ENCODE peak calls at places on chromosomes 2 and 18, in six cellular contexts. B, R, N, X, Q and L are unnamed samples.

GRCh38 chr2:54641988-54642387 is 81.5 kb upstream of the EML6 start:
- DNase-seq in B (no peak), R (no peak), N (no peak), X (no peak), Q (no peak), L (no peak)

GRCh38 chr2:160376576-160376975 is 117.0 kb downstream of the RBMS1 start:
- DNase-seq in B (no peak), R (no peak), N (no peak), X (no peak), Q (peak), L (no peak)

GRCh38 chr2:128950760-128951159 is 632.1 kb upstream of the HS6ST1 start:
- DNase-seq in B (no peak), R (no peak), N (no peak), X (no peak), Q (no peak), L (no peak)

GRCh38 chr18:26869640-26870039 is 4.1 kb upstream of the AQP4 start:
- DNase-seq in B (no peak), R (no peak), N (no peak), X (no peak), Q (no peak), L (no peak)

GRCh38 chr2:119849838-119850565 is 90.3 kb downstream of the PTPN4 start:
- DNase-seq in B (no peak), R (no peak), N (no peak), X (no peak), Q (peak), L (no peak)

GRCh38 chr2:178448968-178449661 is 1.9 kb downstream of the PRKRA start:
- DNase-seq in B (no peak), R (no peak), N (no peak), X (no peak), Q (peak), L (no peak)

GRCh38 chr18:7133181-7133580 is 15.6 kb upstream of the LAMA1 start:
- DNase-seq in B (no peak), R (no peak), N (no peak), X (no peak), Q (peak), L (no peak)

GRCh38 chr2:41763091-41763490 is 284.7 kb upstream of the PKDCC start:
- DNase-seq in B (no peak), R (no peak), N (no peak), X (no peak), Q (no peak), L (no peak)

GRCh38 chr2:101986386-101986785 is 5.4 kb upstream of the IL1R2 start:
- DNase-seq in B (no peak), R (no peak), N (no peak), X (no peak), Q (no peak), L (no peak)

GRCh38 chr2:46299365-46300263 is 2.4 kb downstream of the EPAS1 start:
- DNase-seq in B (no peak), R (no peak), N (peak), X (peak), Q (peak), L (no peak)

GRCh38 chr18:63266888-63267790 is 52.4 kb downstream of the BCL2 start:
- DNase-seq in B (no peak), R (no peak), N (no peak), X (no peak), Q (no peak), L (no peak)

GRCh38 chr2:212815453-212815852 is 276.9 kb upstream of the ERBB4 start:
- DNase-seq in B (no peak), R (no peak), N (no peak), X (no peak), Q (no peak), L (no peak)

GRCh38 chr2:150596071-150596470 is 108.6 kb upstream of the RND3 start:
- DNase-seq in B (peak), R (no peak), N (no peak), X (no peak), Q (peak), L (no peak)

GRCh38 chr2:86226069-86226468 is 26.8 kb downstream of the MRPL35 start:
- DNase-seq in B (no peak), R (no peak), N (no peak), X (no peak), Q (no peak), L (no peak)

GRCh38 chr2:149808556-149808955 is 221.0 kb upstream of the MMADHC start:
- DNase-seq in B (no peak), R (no peak), N (no peak), X (no peak), Q (peak), L (no peak)

GRCh38 chr2:169065864-169066507 is 3.4 kb upstream of the DHRS9 start:
- DNase-seq in B (no peak), R (no peak), N (no peak), X (no peak), Q (peak), L (no peak)

GRCh38 chr2:153320892-153321291 is 157.7 kb downstream of the RPRM start:
- DNase-seq in B (no peak), R (no peak), N (no peak), X (no peak), Q (no peak), L (no peak)

GRCh38 chr2:25690058-25690457 is 16.7 kb upstream of the DTNB start:
- DNase-seq in B (no peak), R (no peak), N (no peak), X (no peak), Q (no peak), L (no peak)

GRCh38 chr18:848062-848795 is 36.2 kb upstream of the YES1 start:
- DNase-seq in B (no peak), R (no peak), N (no peak), X (peak), Q (no peak), L (peak)

GRCh38 chr2:42064417-42064942 is 16.7 kb downstream of the PKDCC start:
- DNase-seq in B (no peak), R (no peak), N (no peak), X (peak), Q (peak), L (no peak)

GRCh38 chr2:189552334-189552990 is 28.1 kb downstream of the SLC40A1 start:
- DNase-seq in B (no peak), R (no peak), N (no peak), X (no peak), Q (peak), L (no peak)

GRCh38 chr2:15058015-15058414 is 425.5 kb downstream of the LRATD1 start:
- DNase-seq in B (no peak), R (no peak), N (no peak), X (no peak), Q (no peak), L (no peak)
- TF ChIP-seq CTCF in B (peak), R (no peak), N (no peak), X (no peak), Q (no peak), L (no peak)

GRCh38 chr18:60667016-60667415 is 294.4 kb upstream of the MC4R start:
- DNase-seq in B (no peak), R (no peak), N (no peak), X (no peak), Q (no peak), L (no peak)

GRCh38 chr18:60663060-60663989 is 290.8 kb upstream of the MC4R start:
- DNase-seq in B (no peak), R (no peak), N (no peak), X (no peak), Q (no peak), L (no peak)

GRCh38 chr18:60671022-60671421 is 298.4 kb upstream of the MC4R start:
- DNase-seq in B (no peak), R (no peak), N (no peak), X (no peak), Q (no peak), L (no peak)

GRCh38 chr18:60664736-60665135 is 292.2 kb upstream of the MC4R start:
- DNase-seq in B (no peak), R (peak), N (no peak), X (no peak), Q (no peak), L (no peak)

DNA sequence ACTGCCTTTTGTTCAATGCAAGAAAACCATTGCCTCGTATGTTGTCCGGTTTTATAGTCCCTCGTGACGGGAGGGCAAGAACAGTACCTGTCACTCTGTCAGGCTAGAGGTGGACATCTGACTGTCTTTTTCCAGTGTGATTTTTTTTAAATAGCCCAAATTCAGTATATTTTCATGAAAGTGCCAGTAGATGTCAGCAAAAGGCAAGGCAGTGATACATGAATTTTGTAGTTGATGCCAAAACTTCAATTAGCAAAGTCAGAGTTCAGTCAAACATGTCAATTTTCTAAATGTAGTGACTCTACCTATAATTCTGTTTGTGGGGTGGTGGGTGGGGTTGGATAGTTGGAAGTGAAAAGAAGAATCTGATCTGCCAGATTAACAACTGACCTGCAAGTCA is 296.0 kb upstream of the MC4R start:
- DNase-seq in B (no peak), R (no peak), N (no peak), X (no peak), Q (no peak), L (no peak)
- TF ChIP-seq CTCF in B (no peak), R (peak), N (no peak), X (no peak), Q (no peak), L (peak)

GRCh38 chr2:157592374-157592773 is 36.3 kb downstream of the ACVR1C start:
- DNase-seq in B (no peak), R (no peak), N (no peak), X (no peak), Q (no peak), L (no peak)

GRCh38 chr2:157592983-157593382 is 35.7 kb downstream of the ACVR1C start:
- DNase-seq in B (peak), R (no peak), N (no peak), X (no peak), Q (peak), L (no peak)

GRCh38 chr2:157596992-157597681 is 31.5 kb downstream of the ACVR1C start:
- DNase-seq in B (no peak), R (no peak), N (no peak), X (no peak), Q (peak), L (no peak)

GRCh38 chr2:157587576-157587975 is 41.1 kb downstream of the ACVR1C start:
- DNase-seq in B (no peak), R (no peak), N (no peak), X (no peak), Q (no peak), L (no peak)

DNA sequence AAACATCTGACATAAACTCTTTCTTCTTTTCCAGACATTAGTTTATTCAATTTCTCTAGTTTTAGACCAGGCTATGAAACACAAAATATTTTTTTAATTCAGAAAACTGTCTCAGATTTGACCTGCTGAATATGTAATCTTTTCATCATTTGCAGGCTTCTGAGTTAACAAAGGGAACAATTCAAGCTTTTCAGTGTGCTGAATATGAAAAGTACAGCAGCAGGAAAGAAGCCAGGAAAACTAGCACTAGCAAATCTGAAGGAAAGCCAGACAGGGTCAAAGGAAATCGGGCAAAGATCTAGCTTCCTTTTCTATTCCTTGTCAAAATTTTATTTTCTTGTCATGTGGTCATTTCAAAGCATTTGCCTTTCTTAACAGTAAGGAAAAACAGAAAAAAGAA is 35.3 kb downstream of the ACVR1C start:
- DNase-seq in B (no peak), R (no peak), N (no peak), X (no peak), Q (no peak), L (no peak)
- TF ChIP-seq CTCF in B (no peak), R (no peak), N (no peak), X (no peak), Q (no peak), L (no peak)

GRCh38 chr2:235740821-235741220 is 247.0 kb downstream of the AGAP1 start:
- DNase-seq in B (no peak), R (peak), N (no peak), X (peak), Q (no peak), L (no peak)
- TF ChIP-seq CTCF in B (peak), R (peak), N (no peak), X (no peak), Q (peak), L (peak)

GRCh38 chr2:209463835-209464234 is 40.0 kb downstream of the MAP2 start:
- DNase-seq in B (no peak), R (no peak), N (no peak), X (no peak), Q (no peak), L (no peak)

GRCh38 chr2:209459359-209459758 is 35.5 kb downstream of the MAP2 start:
- DNase-seq in B (no peak), R (no peak), N (no peak), X (no peak), Q (no peak), L (no peak)

GRCh38 chr2:209458018-209458979 is 34.5 kb downstream of the MAP2 start:
- DNase-seq in B (no peak), R (no peak), N (no peak), X (no peak), Q (peak), L (no peak)

GRCh38 chr2:209460151-209460761 is 36.4 kb downstream of the MAP2 start:
- DNase-seq in B (no peak), R (no peak), N (no peak), X (no peak), Q (no peak), L (no peak)

DNA sequence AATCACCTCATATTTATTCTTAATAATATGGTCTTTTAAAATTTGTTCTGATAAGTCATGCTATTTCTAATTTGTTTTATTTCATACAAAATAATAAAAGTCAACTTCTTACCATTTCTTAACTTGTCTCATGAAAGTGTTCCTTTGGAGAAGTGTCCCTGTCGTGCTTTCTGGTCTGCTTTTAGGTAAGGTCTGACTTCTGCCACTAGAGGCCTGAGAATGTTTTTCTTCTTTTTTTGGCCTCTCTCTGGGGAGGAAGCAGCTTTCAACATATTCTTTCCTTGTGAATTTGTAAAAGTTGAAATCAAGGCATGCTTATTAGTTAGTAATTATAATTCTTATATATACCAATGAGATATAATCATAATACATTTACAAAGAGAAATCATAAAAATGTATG is 39.4 kb downstream of the MAP2 start:
- DNase-seq in B (no peak), R (no peak), N (no peak), X (no peak), Q (no peak), L (no peak)
- TF ChIP-seq CTCF in B (no peak), R (peak), N (no peak), X (no peak), Q (peak), L (peak)

DNA sequence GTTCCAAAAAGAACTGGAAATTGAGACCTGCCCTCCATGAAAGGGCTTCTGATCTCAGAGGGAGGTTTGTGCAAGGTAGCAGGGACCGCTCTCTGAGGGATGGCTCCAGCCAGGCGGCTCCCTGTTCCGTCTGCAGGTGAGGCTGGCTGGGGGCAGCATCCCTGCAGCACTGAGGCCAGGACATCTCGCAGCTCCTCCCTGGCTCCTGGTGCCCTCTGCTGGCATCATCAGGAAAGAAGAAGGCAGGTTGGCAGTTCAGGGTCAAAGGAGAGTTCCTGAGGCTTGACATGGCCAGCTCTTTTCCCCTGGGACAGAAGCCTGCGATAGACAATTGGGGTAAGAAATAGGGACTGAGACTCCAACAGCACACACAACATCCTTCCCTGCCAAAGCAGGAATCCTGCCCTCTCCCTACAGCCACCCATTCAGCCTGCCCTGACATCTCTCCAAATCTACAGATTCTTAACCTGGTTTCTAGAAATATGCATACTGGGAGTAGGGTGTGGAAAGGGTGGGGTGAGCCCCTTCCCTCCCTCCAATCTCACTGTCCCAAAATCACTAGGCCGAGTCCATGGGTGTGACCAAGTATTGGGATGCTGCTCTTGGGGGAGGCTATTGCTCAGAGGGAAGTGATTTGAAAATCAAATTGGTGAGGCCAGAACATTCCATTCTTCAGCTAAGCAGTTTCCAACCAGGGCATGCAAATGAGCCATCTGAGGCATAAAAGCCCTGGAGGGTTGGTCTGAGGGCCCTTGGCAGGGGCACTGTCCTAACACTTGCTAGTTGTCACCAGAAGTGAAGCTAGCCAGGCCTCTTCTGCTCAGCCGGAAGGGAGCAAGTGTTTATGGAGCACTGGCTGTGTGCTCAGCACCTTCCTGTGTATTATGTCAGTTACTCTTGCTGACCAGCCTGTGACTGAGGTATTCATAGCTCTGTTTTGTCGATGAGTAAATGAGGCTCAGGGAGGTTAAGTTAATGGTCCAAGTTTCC is 185.4 kb downstream of the TFCP2L1 start:
- DNase-seq in B (no peak), R (no peak), N (no peak), X (peak), Q (no peak), L (no peak)
- TF ChIP-seq CTCF in B (peak), R (peak), N (no peak), X (peak), Q (peak), L (peak)

GRCh38 chr2:222862915-222863544 is 2.2 kb downstream of the ACSL3 start:
- DNase-seq in B (no peak), R (no peak), N (no peak), X (no peak), Q (peak), L (no peak)

GRCh38 chr2:222864296-222864695 is 3.5 kb downstream of the ACSL3 start:
- DNase-seq in B (no peak), R (no peak), N (no peak), X (no peak), Q (peak), L (no peak)

GRCh38 chr2:222861411-222862067 is 703 bp downstream of the ACSL3 start:
- DNase-seq in B (no peak), R (peak), N (no peak), X (peak), Q (no peak), L (no peak)

GRCh38 chr2:222860740-222861410 is at the start of gene ACSL3:
- DNase-seq in B (peak), R (peak), N (peak), X (peak), Q (peak), L (peak)

DNA sequence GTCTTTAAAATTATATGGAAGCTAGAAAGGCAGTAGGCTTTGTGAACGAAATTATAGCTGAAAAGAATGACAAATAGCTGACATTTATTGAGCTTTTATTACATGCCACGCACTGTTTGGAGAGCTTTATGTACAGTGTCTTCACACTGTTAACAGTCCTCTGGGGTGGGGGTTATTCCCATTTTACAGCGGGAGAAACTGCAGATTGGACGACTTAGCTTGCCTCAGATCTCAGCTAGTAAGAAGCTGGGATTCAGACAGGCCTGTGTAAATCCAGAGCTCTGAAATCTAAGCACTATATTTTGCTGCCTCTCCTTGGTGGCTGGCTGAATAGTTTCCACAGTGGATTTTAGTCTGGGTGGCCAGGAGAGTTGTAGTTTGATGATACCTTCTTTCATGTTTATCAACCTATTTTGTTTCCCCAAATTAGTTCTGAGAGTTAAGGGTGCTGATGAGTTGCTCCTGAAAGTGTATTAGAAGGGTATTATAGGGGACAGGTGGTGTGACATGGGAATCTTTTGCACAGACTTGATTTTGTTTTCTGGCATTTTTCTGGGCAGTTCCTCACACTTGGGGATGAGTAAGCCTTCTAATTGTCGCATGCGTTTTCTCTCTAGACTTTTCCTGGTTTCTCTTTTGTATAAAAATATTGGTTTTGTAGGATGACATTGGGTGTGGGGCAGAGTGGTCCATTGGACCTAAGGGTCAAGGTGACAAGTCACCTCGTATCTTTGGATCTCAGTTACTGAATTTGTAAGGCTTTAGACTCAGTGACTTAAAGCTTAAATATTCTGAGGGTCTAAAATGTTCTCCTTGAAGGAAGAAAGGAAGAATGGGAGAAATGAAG is 1.5 kb downstream of the ACSL3 start:
- DNase-seq in B (no peak), R (no peak), N (no peak), X (peak), Q (peak), L (no peak)
- TF ChIP-seq CTCF in B (peak), R (no peak), N (no peak), X (no peak), Q (peak), L (peak)

GRCh38 chr2:73175663-73176204 is 26.6 kb upstream of the NOTO start:
- DNase-seq in B (no peak), R (peak), N (peak), X (peak), Q (peak), L (no peak)
- TF ChIP-seq CTCF in B (no peak), R (no peak), N (no peak), X (no peak), Q (no peak), L (no peak)